ENCODE peak calls at places on chromosomes 4 and X, in four cellular contexts. V, G, T and J are unnamed samples.

GRCh38 chrX:63784902-63785692 is at the start of gene ARHGEF9:
- DNase-seq in V (no peak), G (peak), T (no peak), J (no peak)

GRCh38 chr4:101599620-101600019 is 190.9 kb upstream of the BANK1 start:
- DNase-seq in V (no peak), G (no peak), T (no peak), J (no peak)

GRCh38 chr4:8393593-8394038 is 46.9 kb downstream of the ACOX3 start:
- DNase-seq in V (no peak), G (no peak), T (no peak), J (no peak)

GRCh38 chr4:158929939-158930344 is 161.1 kb downstream of the FNIP2 start:
- DNase-seq in V (no peak), G (no peak), T (no peak), J (no peak)

GRCh38 chr4:110165382-110166285 is 32.8 kb downstream of the ELOVL6 start:
- DNase-seq in V (no peak), G (no peak), T (peak), J (no peak)

GRCh38 chr4:108417923-108418322 is 202.5 kb upstream of the RPL34 start:
- DNase-seq in V (no peak), G (no peak), T (peak), J (no peak)

GRCh38 chr4:26342328-26343040 is 21.7 kb downstream of the RBPJ start:
- DNase-seq in V (peak), G (no peak), T (peak), J (no peak)

GRCh38 chr4:52019941-52020657 is at the start of gene LRRC66:
- DNase-seq in V (peak), G (no peak), T (no peak), J (no peak)

GRCh38 chr4:1808396-1808795 is 15.3 kb downstream of the FGFR3 start:
- DNase-seq in V (no peak), G (no peak), T (no peak), J (no peak)

GRCh38 chr4:17492058-17492741 is 19.7 kb downstream of the QDPR start:
- DNase-seq in V (no peak), G (no peak), T (no peak), J (no peak)

GRCh38 chrX:57573754-57574153 is 18.1 kb upstream of the ZXDB start:
- DNase-seq in V (no peak), G (no peak), T (no peak), J (no peak)

GRCh38 chr4:176927664-176928063 is 134.9 kb upstream of the VEGFC start:
- DNase-seq in V (no peak), G (no peak), T (no peak), J (no peak)

GRCh38 chr4:168674077-168674747 is 177.4 kb downstream of the PALLD start:
- DNase-seq in V (no peak), G (no peak), T (no peak), J (no peak)

GRCh38 chr4:102715057-102715456 is 45.7 kb downstream of the MANBA start:
- DNase-seq in V (no peak), G (no peak), T (no peak), J (no peak)

GRCh38 chr4:156654410-156654809 is 317.2 kb downstream of the PDGFC start:
- DNase-seq in V (peak), G (no peak), T (no peak), J (no peak)

GRCh38 chrX:152884171-152884570 is 13.7 kb upstream of the ZNF185 start:
- DNase-seq in V (no peak), G (no peak), T (peak), J (no peak)
- TF ChIP-seq USF2 in V (no peak), G (no peak), T (no peak), J (no peak)

DNA sequence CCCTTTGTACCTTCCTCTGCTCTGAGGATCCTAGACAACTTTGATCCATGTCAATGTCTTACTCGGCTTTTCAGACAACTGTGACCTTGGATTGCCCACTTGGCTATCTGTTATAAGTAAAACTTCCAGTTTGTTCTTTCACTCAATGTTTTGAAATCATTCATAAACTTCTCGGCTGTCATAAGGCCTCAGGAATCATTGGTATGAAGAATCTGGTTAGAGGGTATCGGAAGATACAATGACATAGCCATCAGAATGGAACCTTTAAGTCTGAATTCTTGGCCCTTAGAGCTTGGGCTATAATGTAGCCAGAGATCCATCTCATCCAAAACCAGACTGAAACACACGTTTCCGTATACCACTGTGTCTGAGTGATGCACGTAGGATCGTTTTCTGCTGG is 59.0 kb upstream of the WDR1 start:
- DNase-seq in V (no peak), G (no peak), T (no peak), J (no peak)
- TF ChIP-seq HDAC6 in V (no peak), G (no peak), T (no peak), J (no peak)

GRCh38 chrX:104281564-104281963 is 26.8 kb upstream of the ESX1 start:
- DNase-seq in V (no peak), G (no peak), T (no peak), J (no peak)
- TF ChIP-seq USF2 in V (no peak), G (no peak), T (no peak), J (no peak)

GRCh38 chr4:48945981-48946380 is 39.4 kb upstream of the OCIAD2 start:
- DNase-seq in V (no peak), G (no peak), T (no peak), J (no peak)

GRCh38 chr4:48944659-48945290 is 38.2 kb upstream of the OCIAD2 start:
- DNase-seq in V (peak), G (peak), T (peak), J (no peak)

GRCh38 chr4:48947731-48948130 is 38.3 kb upstream of the CWH43 start:
- DNase-seq in V (no peak), G (no peak), T (peak), J (no peak)

GRCh38 chr4:48949518-48950207 is 36.4 kb upstream of the CWH43 start:
- DNase-seq in V (no peak), G (no peak), T (no peak), J (no peak)

GRCh38 chr4:48949086-48949485 is 37.0 kb upstream of the CWH43 start:
- DNase-seq in V (no peak), G (no peak), T (no peak), J (no peak)
- TF ChIP-seq HDAC6 in V (no peak), G (no peak), T (no peak), J (no peak)

GRCh38 chr4:69730002-69730401 is 30.4 kb downstream of the SULT1B1 start:
- DNase-seq in V (no peak), G (no peak), T (no peak), J (no peak)
- TF ChIP-seq USF2 in V (no peak), G (no peak), T (no peak), J (no peak)

DNA sequence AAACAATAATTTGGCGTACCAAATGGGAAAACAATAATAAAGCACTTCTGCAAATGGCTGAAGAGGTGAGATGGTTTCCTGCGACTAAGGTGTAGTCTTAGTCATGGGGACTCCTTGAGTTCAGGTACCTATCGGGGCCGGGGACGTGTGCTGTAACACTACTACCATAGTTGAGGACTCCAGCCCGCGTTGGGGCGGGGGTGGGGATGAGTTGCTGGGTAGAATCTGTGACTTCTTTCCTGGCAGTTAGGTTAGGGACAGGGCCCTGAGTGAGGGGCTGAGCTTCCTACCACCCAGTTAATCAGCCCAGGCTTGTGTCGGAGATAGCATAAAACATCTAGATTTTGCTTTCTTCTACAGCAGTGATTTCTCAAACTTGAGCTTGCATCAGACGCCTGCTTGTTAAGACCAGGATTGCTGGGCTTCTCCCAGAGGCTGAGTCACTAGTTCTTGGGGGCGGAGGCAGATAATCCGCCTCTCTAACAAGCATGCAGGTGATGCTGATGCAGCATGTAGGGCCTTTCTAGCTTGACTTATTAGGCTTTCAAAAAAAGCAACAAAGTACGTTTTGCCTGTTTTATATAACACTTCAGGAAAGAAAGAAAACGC is 30.2 kb downstream of the RBBP7 start:
- DNase-seq in V (no peak), G (no peak), T (no peak), J (no peak)
- TF ChIP-seq HDAC6 in V (no peak), G (no peak), T (no peak), J (no peak)

GRCh38 chrX:154417157-154417556 is 5.8 kb downstream of the TAFAZZIN start:
- DNase-seq in V (no peak), G (no peak), T (no peak), J (no peak)
- TF ChIP-seq USF2 in V (no peak), G (no peak), T (no peak), J (no peak)

GRCh38 chrX:71181910-71182799 is 37.5 kb downstream of the NLGN3 start:
- DNase-seq in V (peak), G (peak), T (peak), J (peak)
- TF ChIP-seq HDAC6 in V (no peak), G (no peak), T (no peak), J (no peak)